ENCODE peak calls at places on chromosomes 1 and 21, in six cellular contexts. V, N, C, Y, T and A are unnamed samples.

GRCh38 chr1:208139434-208140086 is 104.6 kb downstream of the PLXNA2 start:
- DNase-seq in T (no peak), V (no peak), C (no peak), N (no peak), Y (no peak), A (no peak)

GRCh38 chr1:213041443-213041842 is 9.6 kb upstream of the RPS6KC1 start:
- DNase-seq in V (no peak), Y (no peak), C (no peak), N (no peak), T (no peak), A (no peak)

GRCh38 chr1:160755864-160756616 is 17.0 kb downstream of the SLAMF7 start:
- DNase-seq in T (no peak), N (no peak), V (no peak), C (no peak), Y (no peak), A (no peak)

GRCh38 chr1:201456499-201457309 is 12.3 kb downstream of the PHLDA3 start:
- DNase-seq in V (peak; percentile 63), Y (peak; percentile 43), N (no peak), C (no peak), T (no peak), A (no peak)

GRCh38 chr1:22916469-22916817 is 56.2 kb downstream of the LACTBL1 start:
- DNase-seq in V (no peak), C (no peak), N (no peak), T (no peak), Y (no peak), A (no peak)

GRCh38 chr1:20255666-20256065 is 35.0 kb upstream of the VWA5B1 start:
- DNase-seq in Y (peak; percentile 82), T (no peak), N (no peak), C (no peak), V (no peak), A (no peak)

GRCh38 chr1:31064115-31064514 is 1.4 kb downstream of the PUM1 start:
- DNase-seq in Y (no peak), C (no peak), N (no peak), T (no peak), V (no peak), A (no peak)

GRCh38 chr1:217180443-217180842 is 450.4 kb downstream of the GPATCH2 start:
- DNase-seq in V (no peak), Y (no peak), N (no peak), C (no peak), T (no peak), A (no peak)

GRCh38 chr1:9889411-9889810 is 20.7 kb downstream of the CTNNBIP1 start:
- DNase-seq in T (no peak), Y (no peak), C (no peak), N (no peak), V (no peak), A (no peak)

GRCh38 chr1:160631983-160632625 is 14.7 kb downstream of the SLAMF1 start:
- DNase-seq in N (no peak), C (no peak), Y (no peak), V (no peak), T (no peak), A (no peak)

GRCh38 chr1:44035726-44036408 is 4.6 kb upstream of the SLC6A9 start:
- DNase-seq in C (no peak), T (peak; percentile 75), Y (no peak), N (no peak), V (no peak), A (no peak)

GRCh38 chr1:1418464-1419362 is 2.4 kb downstream of the ANKRD65 start:
- DNase-seq in V (no peak), N (no peak), Y (no peak), T (no peak), C (no peak), A (no peak)

GRCh38 chr1:65149391-65149729 is 1.4 kb downstream of the AK4 start:
- DNase-seq in N (no peak), T (no peak), C (no peak), Y (no peak), V (no peak), A (no peak)

GRCh38 chr1:16237343-16237830 is 404 bp upstream of the CPLANE2 start:
- DNase-seq in Y (no peak), V (no peak), T (no peak), N (no peak), C (no peak), A (no peak)

GRCh38 chr1:173436831-173437428 is 40.2 kb upstream of the PRDX6 start:
- DNase-seq in N (no peak), Y (no peak), V (no peak), T (no peak), C (no peak), A (no peak)

GRCh38 chr1:185062710-185063370 is 17.5 kb downstream of the RNF2 start:
- DNase-seq in C (no peak), V (no peak), Y (no peak), T (no peak), N (no peak), A (no peak)

GRCh38 chr1:62325696-62326095 is 6.5 kb upstream of the KANK4 start:
- DNase-seq in V (no peak), N (no peak), T (no peak), C (no peak), Y (no peak), A (no peak)

GRCh38 chr1:148308832-148309458 is 156.9 kb upstream of the NBPF11 start:
- DNase-seq in N (no peak), T (no peak), Y (no peak), V (no peak), C (no peak), A (no peak)

GRCh38 chr1:204994086-204994862 is 48.7 kb upstream of the CNTN2 start:
- DNase-seq in Y (no peak), V (no peak), C (no peak), N (no peak), T (no peak), A (no peak)

GRCh38 chr1:96416690-96417444 is 304.7 kb upstream of the PTBP2 start:
- DNase-seq in Y (no peak), T (no peak), V (no peak), C (no peak), N (no peak), A (no peak)

GRCh38 chr1:223645903-223646302 is 19.6 kb downstream of the CAPN8 start:
- DNase-seq in V (no peak), N (no peak), C (no peak), T (no peak), Y (peak; percentile 56), A (no peak)

GRCh38 chr1:234958702-234959649 is 169.7 kb downstream of the TOMM20 start:
- DNase-seq in T (no peak), N (no peak), Y (peak; percentile 66), V (no peak), C (no peak), A (no peak)

GRCh38 chr1:184752656-184753055 is 2.0 kb downstream of the EDEM3 start:
- DNase-seq in V (no peak), N (no peak), T (no peak), Y (no peak), C (no peak), A (no peak)

GRCh38 chr1:1084372-1085170 is 10.5 kb upstream of the RNF223 start:
- DNase-seq in C (no peak), V (no peak), T (no peak), N (no peak), Y (no peak), A (no peak)

GRCh38 chr1:62493656-62494055 is 56.8 kb downstream of the USP1 start:
- DNase-seq in T (no peak), N (no peak), V (no peak), Y (no peak), C (no peak), A (no peak)

GRCh38 chr1:14952626-14953314 is 200.8 kb upstream of the TMEM51 start:
- DNase-seq in T (no peak), C (no peak), N (no peak), Y (no peak), V (no peak), A (no peak)

GRCh38 chr1:158813159-158813558 is 18.0 kb upstream of the MNDA start:
- DNase-seq in V (no peak), Y (no peak), T (no peak), C (no peak), N (no peak), A (no peak)

GRCh38 chr21:44332383-44332782 is 6.8 kb downstream of the CFAP410 start:
- DNase-seq in N (no peak), Y (no peak), V (no peak), T (no peak), C (no peak), A (no peak)
- H3K9me3 ChIP-seq in N (no peaks in the 10 kb centered on the region), Y (no peaks in the 10 kb centered on the region), V (no peaks in the 10 kb centered on the region), T (no peaks in the 10 kb centered on the region), C (no peaks in the 10 kb centered on the region), A (no peaks in the 10 kb centered on the region)

GRCh38 chr1:75130865-75131592 is 3.2 kb upstream of the LHX8 start:
- DNase-seq in N (no peak), V (no peak), Y (no peak), C (no peak), T (no peak), A (no peak)

GRCh38 chr1:75130312-75130677 is 3.9 kb upstream of the LHX8 start:
- DNase-seq in C (no peak), Y (no peak), N (no peak), T (no peak), V (no peak), A (no peak)

GRCh38 chr1:75132421-75133381 is 1.5 kb upstream of the LHX8 start:
- DNase-seq in Y (no peak), C (no peak), V (no peak), N (no peak), T (no peak), A (no peak)

GRCh38 chr1:75129660-75130311 is 4.4 kb upstream of the LHX8 start:
- DNase-seq in V (no peak), C (no peak), N (no peak), Y (no peak), T (no peak), A (no peak)

DNA sequence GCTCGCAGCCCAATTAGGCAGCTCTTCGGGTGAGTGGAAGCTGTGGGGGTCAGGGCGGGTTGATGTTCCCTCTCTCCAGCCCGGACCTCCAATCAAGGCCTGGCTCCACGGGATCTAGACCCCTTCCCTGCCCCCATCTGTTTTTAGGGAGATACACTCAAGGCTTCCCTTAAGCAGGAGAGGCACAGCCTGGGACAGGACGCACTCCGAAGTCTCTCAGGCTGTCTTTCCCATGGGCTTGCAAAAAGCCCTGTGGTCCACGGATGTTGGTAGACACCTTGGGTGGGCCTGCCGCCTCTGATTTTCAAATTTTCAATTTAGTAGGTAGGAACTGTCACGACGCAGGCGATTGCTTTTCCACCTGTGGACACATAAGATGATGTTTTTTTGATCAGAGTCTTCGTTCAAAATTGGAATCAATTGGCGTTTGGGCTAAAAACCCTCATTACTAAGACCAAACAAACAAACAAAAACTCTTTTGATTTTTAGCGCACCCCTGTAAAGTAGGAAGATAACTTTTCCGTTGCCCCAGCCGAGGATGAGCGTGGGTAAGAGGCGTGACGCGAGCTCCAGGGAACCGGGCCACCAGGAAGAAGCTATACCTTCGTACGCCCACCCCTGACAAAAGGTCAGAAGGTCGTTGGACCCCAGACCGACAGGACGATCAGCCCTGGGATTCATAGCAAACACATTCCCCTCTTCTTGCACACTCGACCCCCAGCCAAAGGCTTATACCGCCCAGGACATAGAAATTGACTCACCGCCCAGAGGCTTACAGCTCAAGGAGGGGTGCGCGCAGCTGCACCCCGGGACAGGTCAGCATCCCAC is 2.4 kb upstream of the LHX8 start:
- DNase-seq in N (no peak), C (no peak), V (no peak), T (no peak), Y (no peak), A (no peak)
- H3K9me3 ChIP-seq in N (no peaks in the 10 kb centered on the region), C (no peaks in the 10 kb centered on the region), V (no peaks in the 10 kb centered on the region), T (no peaks in the 10 kb centered on the region), Y (no peaks in the 10 kb centered on the region), A (no peaks in the 10 kb centered on the region)

GRCh38 chr21:15744926-15745325 is 15.1 kb downstream of the USP25 start:
- DNase-seq in T (no peak), Y (no peak), N (no peak), C (no peak), V (no peak), A (no peak)
- H3K9me3 ChIP-seq in T (no peaks in the 10 kb centered on the region), Y (no peaks in the 10 kb centered on the region), N (no peaks in the 10 kb centered on the region), C (no peaks in the 10 kb centered on the region), V (no peaks in the 10 kb centered on the region), A (no peaks in the 10 kb centered on the region)

GRCh38 chr1:227635596-227635995 is 72.2 kb downstream of the ZNF678 start:
- DNase-seq in T (no peak), C (no peak), N (no peak), Y (no peak), V (no peak), A (no peak)
- H3K9me3 ChIP-seq in T (peaks cover 11% of the 10 kb centered on the region), C (peaks cover 97% of the 10 kb centered on the region), N (peaks cover 37% of the 10 kb centered on the region), Y (no peaks in the 10 kb centered on the region), V (peaks cover 98% of the 10 kb centered on the region), A (peaks cover 86% of the 10 kb centered on the region)